ENCODE peak calls at places on chromosomes 3 and 15, in six cellular contexts. One of them, this sample, is unnamed. For H3K4me1, the result is how much of the 10 kb centered on the place peaks cover.

GRCh38 chr3:190326361-190326760 is 4.1 kb upstream of the CLDN1 start:
- DNase-seq in tibial nerve: no peak
- DNase-seq in stomach: no peak
- DNase-seq in uterus: peak
- DNase-seq in endothelial cell of umbilical vein: no peak
- DNase-seq in gastrocnemius medialis: no peak
- DNase-seq in this sample: no peak

GRCh38 chr3:150975992-150976368 is 3.5 kb upstream of the CLRN1 start:
- DNase-seq in tibial nerve: no peak
- DNase-seq in stomach: no peak
- DNase-seq in uterus: no peak
- DNase-seq in endothelial cell of umbilical vein: no peak
- DNase-seq in gastrocnemius medialis: no peak
- DNase-seq in this sample: no peak

GRCh38 chr3:37770938-37771918 is 90.5 kb upstream of the CTDSPL start:
- DNase-seq in tibial nerve: no peak
- DNase-seq in stomach: peak
- DNase-seq in uterus: no peak
- DNase-seq in endothelial cell of umbilical vein: peak
- DNase-seq in gastrocnemius medialis: no peak
- DNase-seq in this sample: no peak

GRCh38 chr3:124766113-124767095 is 36.2 kb downstream of the UMPS start:
- DNase-seq in tibial nerve: no peak
- DNase-seq in stomach: no peak
- DNase-seq in uterus: peak
- DNase-seq in endothelial cell of umbilical vein: no peak
- DNase-seq in gastrocnemius medialis: no peak
- DNase-seq in this sample: no peak

GRCh38 chr15:38526158-38526557 is 38.5 kb downstream of the RASGRP1 start:
- DNase-seq in tibial nerve: no peak
- DNase-seq in stomach: no peak
- DNase-seq in uterus: no peak
- DNase-seq in endothelial cell of umbilical vein: no peak
- DNase-seq in gastrocnemius medialis: no peak
- DNase-seq in this sample: no peak

GRCh38 chr15:68561146-68561545 is 17.6 kb upstream of the CORO2B start:
- DNase-seq in tibial nerve: no peak
- DNase-seq in stomach: no peak
- DNase-seq in uterus: peak
- DNase-seq in endothelial cell of umbilical vein: no peak
- DNase-seq in gastrocnemius medialis: no peak
- DNase-seq in this sample: no peak

GRCh38 chr3:107430214-107431047 is 53.2 kb downstream of the CCDC54 start:
- DNase-seq in tibial nerve: peak
- DNase-seq in stomach: no peak
- DNase-seq in uterus: peak
- DNase-seq in endothelial cell of umbilical vein: no peak
- DNase-seq in gastrocnemius medialis: no peak
- DNase-seq in this sample: no peak

GRCh38 chr15:48191574-48192225 is at the start of gene CTXN2:
- DNase-seq in tibial nerve: no peak
- DNase-seq in stomach: no peak
- DNase-seq in uterus: no peak
- DNase-seq in endothelial cell of umbilical vein: no peak
- DNase-seq in gastrocnemius medialis: no peak
- DNase-seq in this sample: no peak

GRCh38 chr3:13135811-13136321 is 62.6 kb upstream of the IQSEC1 start:
- DNase-seq in tibial nerve: no peak
- DNase-seq in stomach: peak
- DNase-seq in uterus: no peak
- DNase-seq in endothelial cell of umbilical vein: no peak
- DNase-seq in gastrocnemius medialis: no peak
- DNase-seq in this sample: no peak

GRCh38 chr15:53716909-53717878 is 42.3 kb downstream of the WDR72 start:
- DNase-seq in tibial nerve: no peak
- DNase-seq in stomach: no peak
- DNase-seq in uterus: no peak
- DNase-seq in endothelial cell of umbilical vein: peak
- DNase-seq in gastrocnemius medialis: no peak
- DNase-seq in this sample: no peak

GRCh38 chr3:58013973-58014649 is 5.9 kb downstream of the FLNB start:
- DNase-seq in tibial nerve: peak
- DNase-seq in stomach: peak
- DNase-seq in uterus: peak
- DNase-seq in endothelial cell of umbilical vein: peak
- DNase-seq in gastrocnemius medialis: peak
- DNase-seq in this sample: no peak

GRCh38 chr15:78061963-78062427 is 15.5 kb downstream of the TBC1D2B start:
- DNase-seq in tibial nerve: no peak
- DNase-seq in stomach: no peak
- DNase-seq in uterus: no peak
- DNase-seq in endothelial cell of umbilical vein: peak
- DNase-seq in gastrocnemius medialis: no peak
- DNase-seq in this sample: no peak

GRCh38 chr3:49668861-49669260 is 5.3 kb upstream of the APEH start:
- DNase-seq in tibial nerve: no peak
- DNase-seq in stomach: no peak
- DNase-seq in uterus: no peak
- DNase-seq in endothelial cell of umbilical vein: no peak
- DNase-seq in gastrocnemius medialis: no peak
- DNase-seq in this sample: no peak

GRCh38 chr3:23450051-23450450 is 246.9 kb downstream of the UBE2E2 start:
- DNase-seq in tibial nerve: no peak
- DNase-seq in stomach: no peak
- DNase-seq in uterus: no peak
- DNase-seq in endothelial cell of umbilical vein: no peak
- DNase-seq in gastrocnemius medialis: no peak
- DNase-seq in this sample: no peak

GRCh38 chr3:184710870-184711365 is 946 bp downstream of the MAGEF1 start:
- DNase-seq in tibial nerve: no peak
- DNase-seq in stomach: no peak
- DNase-seq in uterus: no peak
- DNase-seq in endothelial cell of umbilical vein: no peak
- DNase-seq in gastrocnemius medialis: no peak
- DNase-seq in this sample: no peak

GRCh38 chr3:62109534-62109933 is 263.8 kb downstream of the FEZF2 start:
- DNase-seq in tibial nerve: no peak
- DNase-seq in stomach: no peak
- DNase-seq in uterus: no peak
- DNase-seq in endothelial cell of umbilical vein: no peak
- DNase-seq in gastrocnemius medialis: peak
- DNase-seq in this sample: no peak

GRCh38 chr3:189273736-189274135 is 102.0 kb downstream of the TPRG1 start:
- DNase-seq in tibial nerve: no peak
- DNase-seq in stomach: no peak
- DNase-seq in uterus: no peak
- DNase-seq in endothelial cell of umbilical vein: no peak
- DNase-seq in gastrocnemius medialis: no peak
- DNase-seq in this sample: no peak

GRCh38 chr3:77042892-77043291 is 3.0 kb downstream of the ROBO2 start:
- DNase-seq in tibial nerve: no peak
- DNase-seq in stomach: no peak
- DNase-seq in uterus: no peak
- DNase-seq in endothelial cell of umbilical vein: no peak
- DNase-seq in gastrocnemius medialis: no peak
- DNase-seq in this sample: no peak

GRCh38 chr3:71973337-71974030 is 188.5 kb upstream of the PROK2 start:
- DNase-seq in tibial nerve: no peak
- DNase-seq in stomach: no peak
- DNase-seq in uterus: no peak
- DNase-seq in endothelial cell of umbilical vein: no peak
- DNase-seq in gastrocnemius medialis: peak
- DNase-seq in this sample: no peak

GRCh38 chr15:101709466-101709865 is 14.8 kb downstream of the TARS3 start:
- DNase-seq in tibial nerve: no peak
- DNase-seq in stomach: no peak
- DNase-seq in uterus: no peak
- DNase-seq in endothelial cell of umbilical vein: no peak
- DNase-seq in gastrocnemius medialis: no peak
- DNase-seq in this sample: no peak

GRCh38 chr3:123383101-123384053 is 65.5 kb downstream of the ADCY5 start:
- DNase-seq in tibial nerve: no peak
- DNase-seq in stomach: no peak
- DNase-seq in uterus: peak
- DNase-seq in endothelial cell of umbilical vein: no peak
- DNase-seq in gastrocnemius medialis: no peak
- DNase-seq in this sample: no peak

GRCh38 chr3:128123538-128124368 is at the start of gene RUVBL1:
- DNase-seq in tibial nerve: peak
- DNase-seq in stomach: peak
- DNase-seq in uterus: peak
- DNase-seq in endothelial cell of umbilical vein: peak
- DNase-seq in gastrocnemius medialis: peak
- DNase-seq in this sample: peak
- TF ChIP-seq POLR2A in tibial nerve: peak
- TF ChIP-seq POLR2A in stomach: no peak
- TF ChIP-seq POLR2A in uterus: peak
- TF ChIP-seq POLR2A in endothelial cell of umbilical vein: peak
- TF ChIP-seq POLR2A in gastrocnemius medialis: peak
- TF ChIP-seq POLR2A in this sample: peak

GRCh38 chr15:70501121-70501727 is 262.1 kb downstream of the UACA start:
- DNase-seq in tibial nerve: no peak
- DNase-seq in stomach: no peak
- DNase-seq in uterus: no peak
- DNase-seq in endothelial cell of umbilical vein: no peak
- DNase-seq in gastrocnemius medialis: no peak
- DNase-seq in this sample: no peak

GRCh38 chr15:70503798-70504304 is 259.5 kb downstream of the UACA start:
- DNase-seq in tibial nerve: no peak
- DNase-seq in stomach: no peak
- DNase-seq in uterus: no peak
- DNase-seq in endothelial cell of umbilical vein: no peak
- DNase-seq in gastrocnemius medialis: no peak
- DNase-seq in this sample: no peak

GRCh38 chr15:70503073-70503745 is 260.1 kb downstream of the UACA start:
- DNase-seq in tibial nerve: no peak
- DNase-seq in stomach: no peak
- DNase-seq in uterus: no peak
- DNase-seq in endothelial cell of umbilical vein: no peak
- DNase-seq in gastrocnemius medialis: no peak
- DNase-seq in this sample: no peak

GRCh38 chr15:70501849-70502248 is 261.5 kb downstream of the UACA start:
- DNase-seq in tibial nerve: no peak
- DNase-seq in stomach: no peak
- DNase-seq in uterus: no peak
- DNase-seq in endothelial cell of umbilical vein: no peak
- DNase-seq in gastrocnemius medialis: no peak
- DNase-seq in this sample: no peak

GRCh38 chr15:70502576-70502975 is 260.8 kb downstream of the UACA start:
- DNase-seq in tibial nerve: no peak
- DNase-seq in stomach: no peak
- DNase-seq in uterus: no peak
- DNase-seq in endothelial cell of umbilical vein: no peak
- DNase-seq in gastrocnemius medialis: no peak
- DNase-seq in this sample: no peak
- H3K4me1 ChIP-seq in tibial nerve: under half
- H3K4me1 ChIP-seq in stomach: under half
- H3K4me1 ChIP-seq in uterus: under half
- H3K4me1 ChIP-seq in endothelial cell of umbilical vein: under half
- H3K4me1 ChIP-seq in gastrocnemius medialis: under half
- H3K4me1 ChIP-seq in this sample: half or more

GRCh38 chr3:42979044-42979962 is at the start of gene GASK1A:
- DNase-seq in tibial nerve: no peak
- DNase-seq in stomach: peak
- DNase-seq in uterus: peak
- DNase-seq in endothelial cell of umbilical vein: no peak
- DNase-seq in gastrocnemius medialis: peak
- DNase-seq in this sample: no peak
- TF ChIP-seq POLR2A in tibial nerve: peak
- TF ChIP-seq POLR2A in stomach: no peak
- TF ChIP-seq POLR2A in uterus: peak
- TF ChIP-seq POLR2A in endothelial cell of umbilical vein: no peak
- TF ChIP-seq POLR2A in gastrocnemius medialis: no peak
- TF ChIP-seq POLR2A in this sample: no peak

DNA sequence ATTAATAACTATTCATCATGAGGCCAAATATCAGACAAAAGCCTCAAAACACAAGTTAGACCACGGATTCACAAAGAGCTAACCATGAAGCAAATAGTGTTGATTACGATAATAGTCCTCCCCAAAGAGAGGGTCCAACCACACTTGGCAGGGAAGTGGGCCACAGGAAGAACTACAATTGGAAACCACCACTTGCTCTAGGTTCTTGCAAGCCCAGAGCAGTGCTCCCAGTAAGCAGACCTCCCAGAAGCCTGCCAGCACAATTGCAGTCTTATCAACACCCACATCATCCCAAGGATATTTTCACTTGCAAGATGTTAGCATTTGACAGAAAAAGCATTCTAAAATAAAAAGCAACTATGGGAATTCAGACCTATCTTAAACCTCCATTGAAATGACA is 11.3 kb downstream of the SETD2 start:
- DNase-seq in tibial nerve: no peak
- DNase-seq in stomach: no peak
- DNase-seq in uterus: no peak
- DNase-seq in endothelial cell of umbilical vein: peak
- DNase-seq in gastrocnemius medialis: no peak
- DNase-seq in this sample: no peak
- H3K4me1 ChIP-seq in tibial nerve: half or more
- H3K4me1 ChIP-seq in stomach: under half
- H3K4me1 ChIP-seq in uterus: under half
- H3K4me1 ChIP-seq in endothelial cell of umbilical vein: under half
- H3K4me1 ChIP-seq in gastrocnemius medialis: under half
- H3K4me1 ChIP-seq in this sample: under half

DNA sequence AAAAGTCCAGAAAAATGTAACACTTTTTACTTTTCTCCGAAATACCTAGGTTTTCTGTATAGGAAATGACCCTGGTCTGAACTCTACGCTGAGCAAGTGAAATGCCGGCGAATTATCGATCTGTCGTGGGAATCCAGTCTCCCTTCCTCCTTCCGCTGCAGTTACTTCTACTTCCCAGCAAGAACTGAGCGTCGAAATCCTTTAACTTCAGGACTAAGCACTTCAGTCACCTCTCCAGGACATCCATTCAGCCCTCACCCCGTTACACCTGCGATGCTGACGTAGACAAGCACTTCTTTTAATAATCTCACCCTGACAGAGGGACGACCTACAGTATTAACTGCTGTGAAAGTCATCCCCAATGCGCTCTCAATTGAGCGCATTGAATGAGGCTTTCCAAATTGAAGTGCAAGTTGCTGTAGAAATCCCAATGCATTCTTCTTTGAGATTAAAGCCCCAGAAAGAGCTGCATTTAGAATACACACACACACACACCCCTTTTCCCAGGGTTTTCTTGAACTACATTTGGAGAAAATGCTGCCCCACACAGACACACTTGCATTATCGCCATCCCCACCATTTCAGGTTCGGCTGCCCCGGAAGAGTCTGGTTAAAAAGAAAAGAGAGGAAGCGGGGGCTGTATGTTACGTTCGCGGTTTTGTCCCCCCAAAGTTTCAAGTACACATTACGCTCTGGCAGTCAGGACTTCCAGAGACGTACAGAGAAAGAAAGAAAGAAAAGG is 1.2 kb downstream of the TOP2B start:
- DNase-seq in tibial nerve: no peak
- DNase-seq in stomach: no peak
- DNase-seq in uterus: no peak
- DNase-seq in endothelial cell of umbilical vein: peak
- DNase-seq in gastrocnemius medialis: no peak
- DNase-seq in this sample: no peak
- TF ChIP-seq POLR2A in tibial nerve: no peak
- TF ChIP-seq POLR2A in stomach: no peak
- TF ChIP-seq POLR2A in uterus: no peak
- TF ChIP-seq POLR2A in endothelial cell of umbilical vein: no peak
- TF ChIP-seq POLR2A in gastrocnemius medialis: no peak
- TF ChIP-seq POLR2A in this sample: no peak